ENCODE peak calls at places on chromosomes 6 and 20, in four cellular contexts. A, X, O and H are unnamed samples.

GRCh38 chr6:10347561-10348327 is 67.1 kb downstream of the TFAP2A start:
- DNase-seq in A (no peak), O (no peak), X (no peak), H (no peak)

GRCh38 chr6:76466286-76466685 is 393.8 kb upstream of the IMPG1 start:
- DNase-seq in A (no peak), X (no peak), O (no peak), H (no peak)

GRCh38 chr6:50821431-50822077 is 2.9 kb downstream of the TFAP2B start:
- DNase-seq in X (no peak), O (no peak), A (no peak), H (no peak)

GRCh38 chr6:75557068-75557467 is 44.6 kb upstream of the SENP6 start:
- DNase-seq in O (no peak), A (no peak), X (no peak), H (no peak)

GRCh38 chr6:4828187-4828698 is 52.0 kb downstream of the CDYL start:
- DNase-seq in O (no peak), A (no peak), X (no peak), H (no peak)

GRCh38 chr6:80196914-80197313 is 90.4 kb downstream of the BCKDHB start:
- DNase-seq in X (no peak), A (no peak), O (no peak), H (no peak)

GRCh38 chr6:120302041-120302440 is 952.5 kb upstream of the MAN1A1 start:
- DNase-seq in X (no peak), A (no peak), O (no peak), H (no peak)

GRCh38 chr6:34236423-34237315 is at the start of gene HMGA1:
- DNase-seq in X (peak; percentile 96), A (peak; percentile 98), O (peak; percentile 82), H (peak; percentile 95)

GRCh38 chr6:76584121-76584520 is 511.7 kb upstream of the IMPG1 start:
- DNase-seq in A (no peak), X (no peak), O (no peak), H (no peak)

GRCh38 chr6:136607932-136608772 is 57.9 kb upstream of the MAP7 start:
- DNase-seq in O (peak; percentile 62), A (peak; percentile 79), X (no peak), H (no peak)

GRCh38 chr6:51613558-51613957 is 473.9 kb downstream of the PKHD1 start:
- DNase-seq in A (no peak), O (no peak), X (no peak), H (no peak)

GRCh38 chr20:33250666-33251065 is 14.9 kb downstream of the BPIFA1 start:
- DNase-seq in X (no peak), A (no peak), O (no peak), H (no peak)

GRCh38 chr6:63689421-63689820 is 53.8 kb downstream of the PHF3 start:
- DNase-seq in X (no peak), O (no peak), A (no peak), H (no peak)

GRCh38 chr6:106913111-106913510 is 61.4 kb downstream of the CD24 start:
- DNase-seq in O (no peak), A (no peak), X (no peak), H (no peak)

GRCh38 chr6:33670971-33671370 is 40.5 kb downstream of the UQCC2 start:
- DNase-seq in O (no peak), A (no peak), X (no peak), H (no peak)

GRCh38 chr6:150600302-150601017 is 775 bp downstream of the PLEKHG1 start:
- DNase-seq in O (peak; percentile 57), A (peak; percentile 95), X (no peak), H (peak; percentile 90)

GRCh38 chr6:49849121-49849907 is 17.0 kb downstream of the CRISP1 start:
- DNase-seq in A (no peak), O (no peak), X (no peak), H (no peak)

GRCh38 chr6:99836471-99836870 is 157.6 kb downstream of the MCHR2 start:
- DNase-seq in A (no peak), X (no peak), O (no peak), H (no peak)

GRCh38 chr20:14568701-14569100 is 231.3 kb upstream of the FLRT3 start:
- DNase-seq in A (no peak), X (no peak), O (no peak), H (no peak)

GRCh38 chr20:63589261-63590217 is 15.5 kb upstream of the HELZ2 start:
- DNase-seq in X (no peak), O (no peak), A (no peak), H (peak; percentile 53)

GRCh38 chr20:43731927-43732326 is 5.1 kb upstream of the GTSF1L start:
- DNase-seq in X (no peak), A (no peak), O (no peak), H (no peak)

GRCh38 chr6:11209941-11210340 is 22.5 kb downstream of the NEDD9 start:
- DNase-seq in O (no peak), A (no peak), X (no peak), H (no peak)

GRCh38 chr20:61437280-61438206 is 185.5 kb downstream of the CDH4 start:
- DNase-seq in A (no peak), X (no peak), O (no peak), H (peak; percentile 22)

GRCh38 chr6:2498224-2498623 is 252.5 kb downstream of the MYLK4 start:
- DNase-seq in A (no peak), O (no peak), X (no peak), H (no peak)

GRCh38 chr6:6390849-6391602 is 70.6 kb upstream of the F13A1 start:
- DNase-seq in A (no peak), O (no peak), X (no peak), H (no peak)

GRCh38 chr6:162468326-162468725 is 259.2 kb downstream of the PRKN start:
- DNase-seq in O (no peak), X (no peak), A (no peak), H (no peak)

GRCh38 chr6:106688177-106688951 is 59.0 kb downstream of the QRSL1 start:
- DNase-seq in O (no peak), A (no peak), X (no peak), H (no peak)

GRCh38 chr20:36969050-36969449 is 17.5 kb upstream of the SAMHD1 start:
- DNase-seq in O (no peak), A (no peak), X (no peak), H (no peak)

GRCh38 chr20:16576219-16576618 is 3.0 kb upstream of the KIF16B start:
- DNase-seq in O (no peak), A (no peak), X (no peak), H (no peak)

GRCh38 chr20:5000263-5001173 is 792 bp downstream of the SLC23A2 start:
- DNase-seq in X (no peak), A (peak; percentile 89), O (peak; percentile 55), H (peak; percentile 85)

GRCh38 chr20:62406635-62407176 is 379 bp downstream of the CABLES2 start:
- DNase-seq in O (peak; percentile 63), A (peak; percentile 89), X (no peak), H (no peak)

GRCh38 chr20:4814696-4815252 is 93.1 kb downstream of the PRND start:
- DNase-seq in O (no peak), A (peak; percentile 93), X (no peak), H (peak; percentile 77)